ENCODE peak calls at places on chromosomes 1 and 21, in nine cellular contexts. One of them, this sample, is unnamed.
A peak's percentile ranks its signal among the peaks of the same experiment; 100 is the strongest.

GRCh38 chr1:224080082-224080774 is 33.7 kb upstream of the FBXO28 start:
- DNase-seq in dorsolateral prefrontal cortex: peak; percentile 10
- DNase-seq in activated CD4-positive, alpha-beta T cell treated with anti-CD3 and anti-CD28 coated beads for 1 hour: no peak
- DNase-seq in NCI-H2171 treated with DMSO at 0.1 percent for 48 hours: no peak
- DNase-seq in NCI-H524: no peak
- DNase-seq in Calu3: peak; percentile 69
- DNase-seq in MV-4-11: no peak
- DNase-seq in activated CD8-positive, alpha-beta memory T cell treated with anti-CD3 and anti-CD28 coated beads for 4 hours: no peak
- DNase-seq in T follicular helper cell: no peak
- DNase-seq in this sample: no peak

GRCh38 chr1:25381041-25381440 is 39.6 kb downstream of the RHCE start:
- DNase-seq in dorsolateral prefrontal cortex: no peak
- DNase-seq in activated CD4-positive, alpha-beta T cell treated with anti-CD3 and anti-CD28 coated beads for 1 hour: no peak
- DNase-seq in NCI-H2171 treated with DMSO at 0.1 percent for 48 hours: no peak
- DNase-seq in NCI-H524: no peak
- DNase-seq in Calu3: no peak
- DNase-seq in MV-4-11: no peak
- DNase-seq in activated CD8-positive, alpha-beta memory T cell treated with anti-CD3 and anti-CD28 coated beads for 4 hours: no peak
- DNase-seq in T follicular helper cell: no peak
- DNase-seq in this sample: no peak

GRCh38 chr1:93991269-93991668 is 82.0 kb upstream of the GCLM start:
- DNase-seq in dorsolateral prefrontal cortex: no peak
- DNase-seq in activated CD4-positive, alpha-beta T cell treated with anti-CD3 and anti-CD28 coated beads for 1 hour: no peak
- DNase-seq in NCI-H2171 treated with DMSO at 0.1 percent for 48 hours: no peak
- DNase-seq in NCI-H524: no peak
- DNase-seq in Calu3: no peak
- DNase-seq in MV-4-11: peak; percentile 15
- DNase-seq in activated CD8-positive, alpha-beta memory T cell treated with anti-CD3 and anti-CD28 coated beads for 4 hours: no peak
- DNase-seq in T follicular helper cell: no peak
- DNase-seq in this sample: no peak

GRCh38 chr21:41616063-41616591 is 108.2 kb upstream of the TMPRSS2 start:
- DNase-seq in dorsolateral prefrontal cortex: peak; percentile 28
- DNase-seq in activated CD4-positive, alpha-beta T cell treated with anti-CD3 and anti-CD28 coated beads for 1 hour: no peak
- DNase-seq in NCI-H2171 treated with DMSO at 0.1 percent for 48 hours: no peak
- DNase-seq in NCI-H524: no peak
- DNase-seq in Calu3: no peak
- DNase-seq in MV-4-11: no peak
- DNase-seq in activated CD8-positive, alpha-beta memory T cell treated with anti-CD3 and anti-CD28 coated beads for 4 hours: no peak
- DNase-seq in T follicular helper cell: no peak
- DNase-seq in this sample: no peak

GRCh38 chr1:76511226-76511625 is 356.1 kb upstream of the ST6GALNAC5 start:
- DNase-seq in dorsolateral prefrontal cortex: no peak
- DNase-seq in activated CD4-positive, alpha-beta T cell treated with anti-CD3 and anti-CD28 coated beads for 1 hour: no peak
- DNase-seq in NCI-H2171 treated with DMSO at 0.1 percent for 48 hours: no peak
- DNase-seq in NCI-H524: no peak
- DNase-seq in Calu3: no peak
- DNase-seq in MV-4-11: no peak
- DNase-seq in activated CD8-positive, alpha-beta memory T cell treated with anti-CD3 and anti-CD28 coated beads for 4 hours: no peak
- DNase-seq in T follicular helper cell: no peak
- DNase-seq in this sample: no peak

GRCh38 chr1:111958075-111958474 is 31.4 kb downstream of the KCND3 start:
- DNase-seq in dorsolateral prefrontal cortex: no peak
- DNase-seq in activated CD4-positive, alpha-beta T cell treated with anti-CD3 and anti-CD28 coated beads for 1 hour: no peak
- DNase-seq in NCI-H2171 treated with DMSO at 0.1 percent for 48 hours: no peak
- DNase-seq in NCI-H524: no peak
- DNase-seq in Calu3: no peak
- DNase-seq in MV-4-11: no peak
- DNase-seq in activated CD8-positive, alpha-beta memory T cell treated with anti-CD3 and anti-CD28 coated beads for 4 hours: no peak
- DNase-seq in T follicular helper cell: no peak
- DNase-seq in this sample: no peak

GRCh38 chr1:95793893-95794292 is 559.9 kb downstream of the RWDD3 start:
- DNase-seq in dorsolateral prefrontal cortex: no peak
- DNase-seq in activated CD4-positive, alpha-beta T cell treated with anti-CD3 and anti-CD28 coated beads for 1 hour: no peak
- DNase-seq in NCI-H2171 treated with DMSO at 0.1 percent for 48 hours: no peak
- DNase-seq in NCI-H524: peak; percentile 43
- DNase-seq in Calu3: peak; percentile 9
- DNase-seq in MV-4-11: no peak
- DNase-seq in activated CD8-positive, alpha-beta memory T cell treated with anti-CD3 and anti-CD28 coated beads for 4 hours: no peak
- DNase-seq in T follicular helper cell: no peak
- DNase-seq in this sample: no peak

GRCh38 chr1:9852410-9853301 is 28.9 kb upstream of the CLSTN1 start:
- DNase-seq in dorsolateral prefrontal cortex: peak; percentile 84
- DNase-seq in activated CD4-positive, alpha-beta T cell treated with anti-CD3 and anti-CD28 coated beads for 1 hour: no peak
- DNase-seq in NCI-H2171 treated with DMSO at 0.1 percent for 48 hours: peak; percentile 94
- DNase-seq in NCI-H524: peak; percentile 93
- DNase-seq in Calu3: no peak
- DNase-seq in MV-4-11: peak; percentile 13
- DNase-seq in activated CD8-positive, alpha-beta memory T cell treated with anti-CD3 and anti-CD28 coated beads for 4 hours: no peak
- DNase-seq in T follicular helper cell: no peak
- DNase-seq in this sample: no peak

GRCh38 chr1:5988596-5989285 is 3.5 kb downstream of the NPHP4 start:
- DNase-seq in dorsolateral prefrontal cortex: no peak
- DNase-seq in activated CD4-positive, alpha-beta T cell treated with anti-CD3 and anti-CD28 coated beads for 1 hour: no peak
- DNase-seq in NCI-H2171 treated with DMSO at 0.1 percent for 48 hours: no peak
- DNase-seq in NCI-H524: no peak
- DNase-seq in Calu3: no peak
- DNase-seq in MV-4-11: no peak
- DNase-seq in activated CD8-positive, alpha-beta memory T cell treated with anti-CD3 and anti-CD28 coated beads for 4 hours: no peak
- DNase-seq in T follicular helper cell: no peak
- DNase-seq in this sample: no peak

GRCh38 chr1:14987829-14988603 is 165.5 kb upstream of the TMEM51 start:
- DNase-seq in dorsolateral prefrontal cortex: no peak
- DNase-seq in activated CD4-positive, alpha-beta T cell treated with anti-CD3 and anti-CD28 coated beads for 1 hour: no peak
- DNase-seq in NCI-H2171 treated with DMSO at 0.1 percent for 48 hours: peak; percentile 70
- DNase-seq in NCI-H524: peak; percentile 36
- DNase-seq in Calu3: no peak
- DNase-seq in MV-4-11: no peak
- DNase-seq in activated CD8-positive, alpha-beta memory T cell treated with anti-CD3 and anti-CD28 coated beads for 4 hours: no peak
- DNase-seq in T follicular helper cell: no peak
- DNase-seq in this sample: no peak

GRCh38 chr1:109873278-109874175 is 37.1 kb upstream of the CSF1 start:
- DNase-seq in dorsolateral prefrontal cortex: no peak
- DNase-seq in activated CD4-positive, alpha-beta T cell treated with anti-CD3 and anti-CD28 coated beads for 1 hour: no peak
- DNase-seq in NCI-H2171 treated with DMSO at 0.1 percent for 48 hours: no peak
- DNase-seq in NCI-H524: no peak
- DNase-seq in Calu3: no peak
- DNase-seq in MV-4-11: no peak
- DNase-seq in activated CD8-positive, alpha-beta memory T cell treated with anti-CD3 and anti-CD28 coated beads for 4 hours: no peak
- DNase-seq in T follicular helper cell: no peak
- DNase-seq in this sample: no peak

GRCh38 chr1:200257235-200257634 is 152.6 kb downstream of the ZNF281 start:
- DNase-seq in dorsolateral prefrontal cortex: no peak
- DNase-seq in activated CD4-positive, alpha-beta T cell treated with anti-CD3 and anti-CD28 coated beads for 1 hour: no peak
- DNase-seq in NCI-H2171 treated with DMSO at 0.1 percent for 48 hours: no peak
- DNase-seq in NCI-H524: peak; percentile 81
- DNase-seq in Calu3: no peak
- DNase-seq in MV-4-11: no peak
- DNase-seq in activated CD8-positive, alpha-beta memory T cell treated with anti-CD3 and anti-CD28 coated beads for 4 hours: no peak
- DNase-seq in T follicular helper cell: no peak
- DNase-seq in this sample: no peak

GRCh38 chr1:24903560-24903954 is 26.5 kb downstream of the RUNX3 start:
- DNase-seq in dorsolateral prefrontal cortex: no peak
- DNase-seq in activated CD4-positive, alpha-beta T cell treated with anti-CD3 and anti-CD28 coated beads for 1 hour: no peak
- DNase-seq in NCI-H2171 treated with DMSO at 0.1 percent for 48 hours: no peak
- DNase-seq in NCI-H524: no peak
- DNase-seq in Calu3: no peak
- DNase-seq in MV-4-11: no peak
- DNase-seq in activated CD8-positive, alpha-beta memory T cell treated with anti-CD3 and anti-CD28 coated beads for 4 hours: no peak
- DNase-seq in T follicular helper cell: no peak
- DNase-seq in this sample: no peak

GRCh38 chr1:92803140-92803887 is 18.4 kb upstream of the EVI5 start:
- DNase-seq in dorsolateral prefrontal cortex: no peak
- DNase-seq in activated CD4-positive, alpha-beta T cell treated with anti-CD3 and anti-CD28 coated beads for 1 hour: no peak
- DNase-seq in NCI-H2171 treated with DMSO at 0.1 percent for 48 hours: no peak
- DNase-seq in NCI-H524: no peak
- DNase-seq in Calu3: no peak
- DNase-seq in MV-4-11: no peak
- DNase-seq in activated CD8-positive, alpha-beta memory T cell treated with anti-CD3 and anti-CD28 coated beads for 4 hours: no peak
- DNase-seq in T follicular helper cell: no peak
- DNase-seq in this sample: no peak

GRCh38 chr1:93123141-93123783 is 44.2 kb downstream of the MTF2 start:
- DNase-seq in dorsolateral prefrontal cortex: no peak
- DNase-seq in activated CD4-positive, alpha-beta T cell treated with anti-CD3 and anti-CD28 coated beads for 1 hour: no peak
- DNase-seq in NCI-H2171 treated with DMSO at 0.1 percent for 48 hours: no peak
- DNase-seq in NCI-H524: no peak
- DNase-seq in Calu3: no peak
- DNase-seq in MV-4-11: no peak
- DNase-seq in activated CD8-positive, alpha-beta memory T cell treated with anti-CD3 and anti-CD28 coated beads for 4 hours: no peak
- DNase-seq in T follicular helper cell: no peak
- DNase-seq in this sample: no peak

GRCh38 chr1:232040260-232040659 is 413.7 kb downstream of the DISC1 start:
- DNase-seq in dorsolateral prefrontal cortex: no peak
- DNase-seq in activated CD4-positive, alpha-beta T cell treated with anti-CD3 and anti-CD28 coated beads for 1 hour: no peak
- DNase-seq in NCI-H2171 treated with DMSO at 0.1 percent for 48 hours: no peak
- DNase-seq in NCI-H524: no peak
- DNase-seq in Calu3: no peak
- DNase-seq in MV-4-11: peak; percentile 54
- DNase-seq in activated CD8-positive, alpha-beta memory T cell treated with anti-CD3 and anti-CD28 coated beads for 4 hours: no peak
- DNase-seq in T follicular helper cell: no peak
- DNase-seq in this sample: no peak

GRCh38 chr1:204830671-204831585 is 39.7 kb upstream of the NFASC start:
- DNase-seq in dorsolateral prefrontal cortex: no peak
- DNase-seq in activated CD4-positive, alpha-beta T cell treated with anti-CD3 and anti-CD28 coated beads for 1 hour: no peak
- DNase-seq in NCI-H2171 treated with DMSO at 0.1 percent for 48 hours: peak; percentile 21
- DNase-seq in NCI-H524: no peak
- DNase-seq in Calu3: no peak
- DNase-seq in MV-4-11: no peak
- DNase-seq in activated CD8-positive, alpha-beta memory T cell treated with anti-CD3 and anti-CD28 coated beads for 4 hours: no peak
- DNase-seq in T follicular helper cell: no peak
- DNase-seq in this sample: no peak

GRCh38 chr1:67431869-67432578 is 1.8 kb upstream of the SERBP1 start:
- DNase-seq in dorsolateral prefrontal cortex: no peak
- DNase-seq in activated CD4-positive, alpha-beta T cell treated with anti-CD3 and anti-CD28 coated beads for 1 hour: no peak
- DNase-seq in NCI-H2171 treated with DMSO at 0.1 percent for 48 hours: no peak
- DNase-seq in NCI-H524: peak; percentile 57
- DNase-seq in Calu3: no peak
- DNase-seq in MV-4-11: no peak
- DNase-seq in activated CD8-positive, alpha-beta memory T cell treated with anti-CD3 and anti-CD28 coated beads for 4 hours: no peak
- DNase-seq in T follicular helper cell: no peak
- DNase-seq in this sample: no peak

GRCh38 chr1:232033285-232033684 is 406.7 kb downstream of the DISC1 start:
- DNase-seq in dorsolateral prefrontal cortex: no peak
- DNase-seq in activated CD4-positive, alpha-beta T cell treated with anti-CD3 and anti-CD28 coated beads for 1 hour: no peak
- DNase-seq in NCI-H2171 treated with DMSO at 0.1 percent for 48 hours: no peak
- DNase-seq in NCI-H524: peak; percentile 9
- DNase-seq in Calu3: no peak
- DNase-seq in MV-4-11: no peak
- DNase-seq in activated CD8-positive, alpha-beta memory T cell treated with anti-CD3 and anti-CD28 coated beads for 4 hours: no peak
- DNase-seq in T follicular helper cell: no peak
- DNase-seq in this sample: no peak

GRCh38 chr1:154019940-154020339 is 29.4 kb downstream of the RPS27 start:
- DNase-seq in dorsolateral prefrontal cortex: no peak
- DNase-seq in activated CD4-positive, alpha-beta T cell treated with anti-CD3 and anti-CD28 coated beads for 1 hour: no peak
- DNase-seq in NCI-H2171 treated with DMSO at 0.1 percent for 48 hours: no peak
- DNase-seq in NCI-H524: no peak
- DNase-seq in Calu3: no peak
- DNase-seq in MV-4-11: no peak
- DNase-seq in activated CD8-positive, alpha-beta memory T cell treated with anti-CD3 and anti-CD28 coated beads for 4 hours: no peak
- DNase-seq in T follicular helper cell: no peak
- DNase-seq in this sample: no peak

GRCh38 chr1:81478217-81478616 is 322.5 kb upstream of the ADGRL2 start:
- DNase-seq in dorsolateral prefrontal cortex: peak; percentile 52
- DNase-seq in activated CD4-positive, alpha-beta T cell treated with anti-CD3 and anti-CD28 coated beads for 1 hour: no peak
- DNase-seq in NCI-H2171 treated with DMSO at 0.1 percent for 48 hours: no peak
- DNase-seq in NCI-H524: peak; percentile 86
- DNase-seq in Calu3: no peak
- DNase-seq in MV-4-11: no peak
- DNase-seq in activated CD8-positive, alpha-beta memory T cell treated with anti-CD3 and anti-CD28 coated beads for 4 hours: no peak
- DNase-seq in T follicular helper cell: no peak
- DNase-seq in this sample: no peak

GRCh38 chr1:207365063-207365462 is 43.6 kb downstream of the CD55 start:
- DNase-seq in dorsolateral prefrontal cortex: no peak
- DNase-seq in activated CD4-positive, alpha-beta T cell treated with anti-CD3 and anti-CD28 coated beads for 1 hour: no peak
- DNase-seq in NCI-H2171 treated with DMSO at 0.1 percent for 48 hours: no peak
- DNase-seq in NCI-H524: no peak
- DNase-seq in Calu3: no peak
- DNase-seq in MV-4-11: no peak
- DNase-seq in activated CD8-positive, alpha-beta memory T cell treated with anti-CD3 and anti-CD28 coated beads for 4 hours: no peak
- DNase-seq in T follicular helper cell: no peak
- DNase-seq in this sample: no peak

GRCh38 chr1:173871500-173871899 is 3.3 kb downstream of the ZBTB37 start:
- DNase-seq in dorsolateral prefrontal cortex: no peak
- DNase-seq in activated CD4-positive, alpha-beta T cell treated with anti-CD3 and anti-CD28 coated beads for 1 hour: no peak
- DNase-seq in NCI-H2171 treated with DMSO at 0.1 percent for 48 hours: no peak
- DNase-seq in NCI-H524: no peak
- DNase-seq in Calu3: no peak
- DNase-seq in MV-4-11: no peak
- DNase-seq in activated CD8-positive, alpha-beta memory T cell treated with anti-CD3 and anti-CD28 coated beads for 4 hours: no peak
- DNase-seq in T follicular helper cell: no peak
- DNase-seq in this sample: no peak

GRCh38 chr1:4837201-4837600 is 182.8 kb downstream of the AJAP1 start:
- DNase-seq in dorsolateral prefrontal cortex: no peak
- DNase-seq in activated CD4-positive, alpha-beta T cell treated with anti-CD3 and anti-CD28 coated beads for 1 hour: no peak
- DNase-seq in NCI-H2171 treated with DMSO at 0.1 percent for 48 hours: no peak
- DNase-seq in NCI-H524: no peak
- DNase-seq in Calu3: no peak
- DNase-seq in MV-4-11: no peak
- DNase-seq in activated CD8-positive, alpha-beta memory T cell treated with anti-CD3 and anti-CD28 coated beads for 4 hours: no peak
- DNase-seq in T follicular helper cell: no peak
- DNase-seq in this sample: no peak

GRCh38 chr1:41450747-41451285 is 33.7 kb downstream of the EDN2 start:
- DNase-seq in dorsolateral prefrontal cortex: no peak
- DNase-seq in activated CD4-positive, alpha-beta T cell treated with anti-CD3 and anti-CD28 coated beads for 1 hour: no peak
- DNase-seq in NCI-H2171 treated with DMSO at 0.1 percent for 48 hours: no peak
- DNase-seq in NCI-H524: no peak
- DNase-seq in Calu3: no peak
- DNase-seq in MV-4-11: no peak
- DNase-seq in activated CD8-positive, alpha-beta memory T cell treated with anti-CD3 and anti-CD28 coated beads for 4 hours: no peak
- DNase-seq in T follicular helper cell: no peak
- DNase-seq in this sample: no peak

GRCh38 chr1:56375184-56375837 is 204.1 kb downstream of the PLPP3 start:
- DNase-seq in dorsolateral prefrontal cortex: no peak
- DNase-seq in activated CD4-positive, alpha-beta T cell treated with anti-CD3 and anti-CD28 coated beads for 1 hour: no peak
- DNase-seq in NCI-H2171 treated with DMSO at 0.1 percent for 48 hours: peak; percentile 73
- DNase-seq in NCI-H524: no peak
- DNase-seq in Calu3: no peak
- DNase-seq in MV-4-11: no peak
- DNase-seq in activated CD8-positive, alpha-beta memory T cell treated with anti-CD3 and anti-CD28 coated beads for 4 hours: no peak
- DNase-seq in T follicular helper cell: no peak
- DNase-seq in this sample: no peak

GRCh38 chr1:152535774-152536173 is 21.5 kb downstream of the CRCT1 start:
- DNase-seq in dorsolateral prefrontal cortex: no peak
- DNase-seq in activated CD4-positive, alpha-beta T cell treated with anti-CD3 and anti-CD28 coated beads for 1 hour: no peak
- DNase-seq in NCI-H2171 treated with DMSO at 0.1 percent for 48 hours: no peak
- DNase-seq in NCI-H524: no peak
- DNase-seq in Calu3: no peak
- DNase-seq in MV-4-11: no peak
- DNase-seq in activated CD8-positive, alpha-beta memory T cell treated with anti-CD3 and anti-CD28 coated beads for 4 hours: no peak
- DNase-seq in T follicular helper cell: no peak
- DNase-seq in this sample: no peak

GRCh38 chr1:222749927-222750326 is 12.9 kb downstream of the FAM177B start:
- DNase-seq in dorsolateral prefrontal cortex: no peak
- DNase-seq in activated CD4-positive, alpha-beta T cell treated with anti-CD3 and anti-CD28 coated beads for 1 hour: no peak
- DNase-seq in NCI-H2171 treated with DMSO at 0.1 percent for 48 hours: no peak
- DNase-seq in NCI-H524: peak; percentile 32
- DNase-seq in Calu3: no peak
- DNase-seq in MV-4-11: no peak
- DNase-seq in activated CD8-positive, alpha-beta memory T cell treated with anti-CD3 and anti-CD28 coated beads for 4 hours: no peak
- DNase-seq in T follicular helper cell: no peak
- DNase-seq in this sample: no peak

GRCh38 chr1:178690496-178690895 is 34.5 kb upstream of the RALGPS2 start:
- DNase-seq in dorsolateral prefrontal cortex: no peak
- DNase-seq in activated CD4-positive, alpha-beta T cell treated with anti-CD3 and anti-CD28 coated beads for 1 hour: no peak
- DNase-seq in NCI-H2171 treated with DMSO at 0.1 percent for 48 hours: peak; percentile 69
- DNase-seq in NCI-H524: peak; percentile 91
- DNase-seq in Calu3: no peak
- DNase-seq in MV-4-11: no peak
- DNase-seq in activated CD8-positive, alpha-beta memory T cell treated with anti-CD3 and anti-CD28 coated beads for 4 hours: no peak
- DNase-seq in T follicular helper cell: no peak
- DNase-seq in this sample: no peak

GRCh38 chr1:189409774-189410173 is 1067.9 kb downstream of the BRINP3 start:
- DNase-seq in dorsolateral prefrontal cortex: no peak
- DNase-seq in activated CD4-positive, alpha-beta T cell treated with anti-CD3 and anti-CD28 coated beads for 1 hour: no peak
- DNase-seq in NCI-H2171 treated with DMSO at 0.1 percent for 48 hours: no peak
- DNase-seq in NCI-H524: no peak
- DNase-seq in Calu3: no peak
- DNase-seq in MV-4-11: no peak
- DNase-seq in activated CD8-positive, alpha-beta memory T cell treated with anti-CD3 and anti-CD28 coated beads for 4 hours: no peak
- DNase-seq in T follicular helper cell: no peak
- DNase-seq in this sample: no peak

GRCh38 chr1:172338295-172338735 is 82.2 kb upstream of the C1orf105 start:
- DNase-seq in dorsolateral prefrontal cortex: no peak
- DNase-seq in activated CD4-positive, alpha-beta T cell treated with anti-CD3 and anti-CD28 coated beads for 1 hour: no peak
- DNase-seq in NCI-H2171 treated with DMSO at 0.1 percent for 48 hours: no peak
- DNase-seq in NCI-H524: no peak
- DNase-seq in Calu3: no peak
- DNase-seq in MV-4-11: no peak
- DNase-seq in activated CD8-positive, alpha-beta memory T cell treated with anti-CD3 and anti-CD28 coated beads for 4 hours: no peak
- DNase-seq in T follicular helper cell: no peak
- DNase-seq in this sample: peak; percentile 83

This sample was measured in T-helper 1 cell.